ENCODE peak calls at places on chromosomes 12 and 14, in five cellular contexts. One of them, this sample, is unnamed.
A peak's percentile ranks its signal among the peaks of the same experiment; 100 is the strongest.

GRCh38 chr14:68784298-68784910 is 8.5 kb downstream of the ZFP36L1 start:
- DNase-seq in glutamatergic neuron: peak; percentile 11
- DNase-seq in AG20443: no peak
- DNase-seq in stimulated activated CD4-positive, alpha-beta T cell treated with anti-CD3 and anti-CD28 coated beads, TNF-alpha, amount 100 ng/mL, for 4 hours: no peak
- DNase-seq in stimulated activated CD8-positive, alpha-beta memory T cell treated with anti-CD3 and anti-CD28 coated beads, Interleukin-15, amount 100 ng/mL, for 1 hour: no peak
- DNase-seq in this sample: no peak

GRCh38 chr12:108989381-108989780 is 31.5 kb downstream of the SVOP start:
- DNase-seq in AG20443: no peak
- DNase-seq in stimulated activated CD4-positive, alpha-beta T cell treated with anti-CD3 and anti-CD28 coated beads, TNF-alpha, amount 100 ng/mL, for 4 hours: no peak
- DNase-seq in stimulated activated CD8-positive, alpha-beta memory T cell treated with anti-CD3 and anti-CD28 coated beads, Interleukin-15, amount 100 ng/mL, for 1 hour: no peak
- DNase-seq in glutamatergic neuron: no peak
- DNase-seq in this sample: no peak

GRCh38 chr12:75786071-75786470 is 245.5 kb downstream of the PHLDA1 start:
- DNase-seq in AG20443: no peak
- DNase-seq in stimulated activated CD8-positive, alpha-beta memory T cell treated with anti-CD3 and anti-CD28 coated beads, Interleukin-15, amount 100 ng/mL, for 1 hour: no peak
- DNase-seq in stimulated activated CD4-positive, alpha-beta T cell treated with anti-CD3 and anti-CD28 coated beads, TNF-alpha, amount 100 ng/mL, for 4 hours: no peak
- DNase-seq in glutamatergic neuron: no peak
- DNase-seq in this sample: no peak

GRCh38 chr12:38384816-38385491 is 68.4 kb downstream of the ALG10B start:
- DNase-seq in glutamatergic neuron: peak; percentile 16
- DNase-seq in AG20443: no peak
- DNase-seq in stimulated activated CD4-positive, alpha-beta T cell treated with anti-CD3 and anti-CD28 coated beads, TNF-alpha, amount 100 ng/mL, for 4 hours: no peak
- DNase-seq in stimulated activated CD8-positive, alpha-beta memory T cell treated with anti-CD3 and anti-CD28 coated beads, Interleukin-15, amount 100 ng/mL, for 1 hour: no peak
- DNase-seq in this sample: no peak

GRCh38 chr14:91078095-91078737 is 17.8 kb upstream of the RPS6KA5 start:
- DNase-seq in AG20443: no peak
- DNase-seq in stimulated activated CD8-positive, alpha-beta memory T cell treated with anti-CD3 and anti-CD28 coated beads, Interleukin-15, amount 100 ng/mL, for 1 hour: no peak
- DNase-seq in glutamatergic neuron: no peak
- DNase-seq in stimulated activated CD4-positive, alpha-beta T cell treated with anti-CD3 and anti-CD28 coated beads, TNF-alpha, amount 100 ng/mL, for 4 hours: peak; percentile 21
- DNase-seq in this sample: no peak

GRCh38 chr12:119835068-119835467 is 42.1 kb downstream of the CIT start:
- DNase-seq in stimulated activated CD4-positive, alpha-beta T cell treated with anti-CD3 and anti-CD28 coated beads, TNF-alpha, amount 100 ng/mL, for 4 hours: no peak
- DNase-seq in AG20443: no peak
- DNase-seq in glutamatergic neuron: no peak
- DNase-seq in stimulated activated CD8-positive, alpha-beta memory T cell treated with anti-CD3 and anti-CD28 coated beads, Interleukin-15, amount 100 ng/mL, for 1 hour: no peak
- DNase-seq in this sample: no peak

GRCh38 chr12:120822832-120823503 is 81.2 kb downstream of the SPPL3 start:
- DNase-seq in stimulated activated CD8-positive, alpha-beta memory T cell treated with anti-CD3 and anti-CD28 coated beads, Interleukin-15, amount 100 ng/mL, for 1 hour: no peak
- DNase-seq in stimulated activated CD4-positive, alpha-beta T cell treated with anti-CD3 and anti-CD28 coated beads, TNF-alpha, amount 100 ng/mL, for 4 hours: no peak
- DNase-seq in AG20443: no peak
- DNase-seq in glutamatergic neuron: no peak
- DNase-seq in this sample: no peak

GRCh38 chr12:107320031-107320928 is 226.9 kb upstream of the CRY1 start:
- DNase-seq in AG20443: peak; percentile 64
- DNase-seq in stimulated activated CD8-positive, alpha-beta memory T cell treated with anti-CD3 and anti-CD28 coated beads, Interleukin-15, amount 100 ng/mL, for 1 hour: peak; percentile 39
- DNase-seq in glutamatergic neuron: peak; percentile 31
- DNase-seq in stimulated activated CD4-positive, alpha-beta T cell treated with anti-CD3 and anti-CD28 coated beads, TNF-alpha, amount 100 ng/mL, for 4 hours: peak; percentile 66
- DNase-seq in this sample: no peak

GRCh38 chr14:71731096-71731495 is 201.1 kb upstream of the RGS6 start:
- DNase-seq in AG20443: no peak
- DNase-seq in stimulated activated CD8-positive, alpha-beta memory T cell treated with anti-CD3 and anti-CD28 coated beads, Interleukin-15, amount 100 ng/mL, for 1 hour: no peak
- DNase-seq in glutamatergic neuron: no peak
- DNase-seq in stimulated activated CD4-positive, alpha-beta T cell treated with anti-CD3 and anti-CD28 coated beads, TNF-alpha, amount 100 ng/mL, for 4 hours: no peak
- DNase-seq in this sample: no peak

GRCh38 chr14:49893309-49894213 is 679 bp downstream of the ARF6 start:
- DNase-seq in stimulated activated CD8-positive, alpha-beta memory T cell treated with anti-CD3 and anti-CD28 coated beads, Interleukin-15, amount 100 ng/mL, for 1 hour: peak; percentile 27
- DNase-seq in AG20443: peak; percentile 82
- DNase-seq in glutamatergic neuron: peak; percentile 30
- DNase-seq in stimulated activated CD4-positive, alpha-beta T cell treated with anti-CD3 and anti-CD28 coated beads, TNF-alpha, amount 100 ng/mL, for 4 hours: peak; percentile 48
- DNase-seq in this sample: peak; percentile 17

GRCh38 chr12:61097991-61098580 is 1162.1 kb upstream of the USP15 start:
- DNase-seq in glutamatergic neuron: no peak
- DNase-seq in AG20443: peak; percentile 2
- DNase-seq in stimulated activated CD4-positive, alpha-beta T cell treated with anti-CD3 and anti-CD28 coated beads, TNF-alpha, amount 100 ng/mL, for 4 hours: no peak
- DNase-seq in stimulated activated CD8-positive, alpha-beta memory T cell treated with anti-CD3 and anti-CD28 coated beads, Interleukin-15, amount 100 ng/mL, for 1 hour: no peak
- DNase-seq in this sample: no peak